ENCODE peak calls at places on chromosome 9, in nine cellular contexts. One of them, this sample, is unnamed.

GRCh38 chr9:16559418-16560188 is 310.9 kb downstream of the BNC2 start:
- DNase-seq in HepG2: no peak
- DNase-seq in prostate gland: no peak
- DNase-seq in spleen: no peak
- DNase-seq in IMR-90: no peak
- DNase-seq in adrenal gland: no peak
- DNase-seq in A549: no peak
- DNase-seq in tibial nerve: no peak
- DNase-seq in transverse colon: peak; percentile 61
- DNase-seq in this sample: no peak

GRCh38 chr9:116959775-116960174 is 272.7 kb downstream of the TRIM32 start:
- DNase-seq in IMR-90: peak; percentile 18
- DNase-seq in prostate gland: no peak
- DNase-seq in A549: no peak
- DNase-seq in HepG2: no peak
- DNase-seq in tibial nerve: no peak
- DNase-seq in transverse colon: no peak
- DNase-seq in spleen: no peak
- DNase-seq in adrenal gland: no peak
- DNase-seq in this sample: no peak

GRCh38 chr9:137138701-137139467 is at the start of gene GRIN1:
- DNase-seq in prostate gland: no peak
- DNase-seq in transverse colon: no peak
- DNase-seq in spleen: no peak
- DNase-seq in IMR-90: no peak
- DNase-seq in A549: no peak
- DNase-seq in HepG2: no peak
- DNase-seq in adrenal gland: peak; percentile 35
- DNase-seq in tibial nerve: no peak
- DNase-seq in this sample: no peak

GRCh38 chr9:131398204-131398603 is 4.3 kb downstream of the PRRC2B start:
- DNase-seq in HepG2: no peak
- DNase-seq in spleen: peak; percentile 84
- DNase-seq in tibial nerve: no peak
- DNase-seq in IMR-90: no peak
- DNase-seq in transverse colon: peak; percentile 45
- DNase-seq in prostate gland: peak; percentile 80
- DNase-seq in adrenal gland: no peak
- DNase-seq in A549: no peak
- DNase-seq in this sample: no peak

GRCh38 chr9:95773061-95773433 is 102.4 kb upstream of the ERCC6L2 start:
- DNase-seq in prostate gland: no peak
- DNase-seq in tibial nerve: no peak
- DNase-seq in transverse colon: no peak
- DNase-seq in spleen: no peak
- DNase-seq in HepG2: no peak
- DNase-seq in adrenal gland: no peak
- DNase-seq in A549: no peak
- DNase-seq in IMR-90: peak; percentile 61
- DNase-seq in this sample: no peak

GRCh38 chr9:74517188-74517587 is 20.1 kb downstream of the RORB start:
- DNase-seq in HepG2: no peak
- DNase-seq in transverse colon: no peak
- DNase-seq in A549: no peak
- DNase-seq in adrenal gland: no peak
- DNase-seq in IMR-90: no peak
- DNase-seq in prostate gland: no peak
- DNase-seq in tibial nerve: no peak
- DNase-seq in spleen: no peak
- DNase-seq in this sample: no peak

GRCh38 chr9:20066120-20066519 is 277.3 kb upstream of the SLC24A2 start:
- DNase-seq in spleen: no peak
- DNase-seq in transverse colon: no peak
- DNase-seq in HepG2: no peak
- DNase-seq in A549: no peak
- DNase-seq in tibial nerve: no peak
- DNase-seq in IMR-90: no peak
- DNase-seq in prostate gland: no peak
- DNase-seq in adrenal gland: no peak
- DNase-seq in this sample: no peak

GRCh38 chr9:104907278-104907951 is 20.5 kb downstream of the ABCA1 start:
- DNase-seq in adrenal gland: peak; percentile 71
- DNase-seq in tibial nerve: no peak
- DNase-seq in spleen: no peak
- DNase-seq in IMR-90: peak; percentile 88
- DNase-seq in transverse colon: no peak
- DNase-seq in HepG2: no peak
- DNase-seq in prostate gland: no peak
- DNase-seq in A549: no peak
- DNase-seq in this sample: peak; percentile 23

GRCh38 chr9:115845648-115846312 is 307.8 kb upstream of the PAPPA start:
- DNase-seq in A549: peak; percentile 23
- DNase-seq in adrenal gland: no peak
- DNase-seq in HepG2: no peak
- DNase-seq in spleen: no peak
- DNase-seq in tibial nerve: no peak
- DNase-seq in transverse colon: peak; percentile 11
- DNase-seq in prostate gland: no peak
- DNase-seq in IMR-90: peak; percentile 92
- DNase-seq in this sample: no peak

GRCh38 chr9:108536836-108537601 is 318.8 kb downstream of the ACTL7B start:
- DNase-seq in A549: no peak
- DNase-seq in adrenal gland: no peak
- DNase-seq in spleen: no peak
- DNase-seq in HepG2: no peak
- DNase-seq in prostate gland: no peak
- DNase-seq in transverse colon: no peak
- DNase-seq in tibial nerve: no peak
- DNase-seq in IMR-90: peak; percentile 18
- DNase-seq in this sample: no peak

GRCh38 chr9:131810351-131811170 is 70.7 kb upstream of the RAPGEF1 start:
- DNase-seq in prostate gland: no peak
- DNase-seq in A549: peak; percentile 31
- DNase-seq in tibial nerve: no peak
- DNase-seq in HepG2: no peak
- DNase-seq in transverse colon: no peak
- DNase-seq in IMR-90: no peak
- DNase-seq in adrenal gland: no peak
- DNase-seq in spleen: no peak
- DNase-seq in this sample: no peak

GRCh38 chr9:20358201-20358600 is 264.1 kb downstream of the MLLT3 start:
- DNase-seq in A549: no peak
- DNase-seq in adrenal gland: peak; percentile 15
- DNase-seq in spleen: no peak
- DNase-seq in tibial nerve: no peak
- DNase-seq in IMR-90: peak; percentile 51
- DNase-seq in transverse colon: no peak
- DNase-seq in prostate gland: peak; percentile 13
- DNase-seq in HepG2: no peak
- DNase-seq in this sample: no peak

GRCh38 chr9:110545705-110546104 is 33.8 kb downstream of the SVEP1 start:
- DNase-seq in HepG2: peak; percentile 26
- DNase-seq in spleen: no peak
- DNase-seq in A549: no peak
- DNase-seq in IMR-90: peak; percentile 11
- DNase-seq in transverse colon: no peak
- DNase-seq in tibial nerve: no peak
- DNase-seq in adrenal gland: no peak
- DNase-seq in prostate gland: no peak
- DNase-seq in this sample: no peak

GRCh38 chr9:91908746-91909145 is 41.3 kb downstream of the ROR2 start:
- DNase-seq in IMR-90: peak; percentile 70
- DNase-seq in spleen: no peak
- DNase-seq in HepG2: no peak
- DNase-seq in transverse colon: no peak
- DNase-seq in prostate gland: no peak
- DNase-seq in adrenal gland: no peak
- DNase-seq in tibial nerve: no peak
- DNase-seq in A549: no peak
- DNase-seq in this sample: no peak

GRCh38 chr9:103798620-103799019 is 295.5 kb upstream of the SMC2 start:
- DNase-seq in A549: peak; percentile 38
- DNase-seq in adrenal gland: no peak
- DNase-seq in IMR-90: no peak
- DNase-seq in prostate gland: no peak
- DNase-seq in HepG2: peak; percentile 1
- DNase-seq in spleen: no peak
- DNase-seq in tibial nerve: no peak
- DNase-seq in transverse colon: no peak
- DNase-seq in this sample: no peak

GRCh38 chr9:6008169-6008979 is 7.0 kb downstream of the RANBP6 start:
- DNase-seq in IMR-90: peak; percentile 99
- DNase-seq in A549: peak; percentile 76
- DNase-seq in spleen: peak; percentile 97
- DNase-seq in adrenal gland: peak; percentile 99
- DNase-seq in HepG2: peak; percentile 98
- DNase-seq in transverse colon: peak; percentile 96
- DNase-seq in tibial nerve: peak; percentile 86
- DNase-seq in prostate gland: peak; percentile 96
- DNase-seq in this sample: peak; percentile 97
- TF ChIP-seq POLR2A in IMR-90: no peak
- TF ChIP-seq POLR2A in A549: no peak
- TF ChIP-seq POLR2A in spleen: no peak
- TF ChIP-seq POLR2A in adrenal gland: no peak
- TF ChIP-seq POLR2A in HepG2: peak; percentile 62
- TF ChIP-seq POLR2A in transverse colon: peak; percentile 63
- TF ChIP-seq POLR2A in tibial nerve: no peak
- TF ChIP-seq POLR2A in prostate gland: peak; percentile 1
- TF ChIP-seq POLR2A in this sample: no peak

GRCh38 chr9:98095401-98095800 is 23.6 kb downstream of the TRIM14 start:
- DNase-seq in IMR-90: no peak
- DNase-seq in tibial nerve: no peak
- DNase-seq in HepG2: no peak
- DNase-seq in transverse colon: peak; percentile 7
- DNase-seq in spleen: no peak
- DNase-seq in adrenal gland: no peak
- DNase-seq in prostate gland: no peak
- DNase-seq in A549: no peak
- DNase-seq in this sample: no peak

GRCh38 chr9:98094316-98094715 is 24.7 kb downstream of the TRIM14 start:
- DNase-seq in spleen: no peak
- DNase-seq in tibial nerve: no peak
- DNase-seq in adrenal gland: no peak
- DNase-seq in A549: no peak
- DNase-seq in HepG2: no peak
- DNase-seq in IMR-90: no peak
- DNase-seq in prostate gland: no peak
- DNase-seq in transverse colon: peak; percentile 5
- DNase-seq in this sample: no peak

GRCh38 chr9:98097836-98098235 is 21.2 kb downstream of the TRIM14 start:
- DNase-seq in adrenal gland: no peak
- DNase-seq in HepG2: no peak
- DNase-seq in prostate gland: peak; percentile 91
- DNase-seq in tibial nerve: no peak
- DNase-seq in A549: no peak
- DNase-seq in transverse colon: peak; percentile 6
- DNase-seq in spleen: no peak
- DNase-seq in IMR-90: no peak
- DNase-seq in this sample: no peak

GRCh38 chr9:98094851-98095250 is 24.2 kb downstream of the TRIM14 start:
- DNase-seq in transverse colon: peak; percentile 3
- DNase-seq in HepG2: no peak
- DNase-seq in prostate gland: no peak
- DNase-seq in tibial nerve: no peak
- DNase-seq in adrenal gland: no peak
- DNase-seq in spleen: no peak
- DNase-seq in A549: no peak
- DNase-seq in IMR-90: no peak
- DNase-seq in this sample: no peak

GRCh38 chr9:98096091-98096490 is 22.9 kb downstream of the TRIM14 start:
- DNase-seq in spleen: no peak
- DNase-seq in transverse colon: peak; percentile 6
- DNase-seq in A549: no peak
- DNase-seq in prostate gland: no peak
- DNase-seq in IMR-90: no peak
- DNase-seq in tibial nerve: no peak
- DNase-seq in adrenal gland: no peak
- DNase-seq in HepG2: no peak
- DNase-seq in this sample: no peak
- H3K4me3 ChIP-seq in spleen: no peak overlapping the region
- H3K4me3 ChIP-seq in transverse colon: no peak overlapping the region
- H3K4me3 ChIP-seq in A549: no peak overlapping the region
- H3K4me3 ChIP-seq in prostate gland: no peak overlapping the region
- H3K4me3 ChIP-seq in IMR-90: no peak overlapping the region
- H3K4me3 ChIP-seq in tibial nerve: no peak overlapping the region
- H3K4me3 ChIP-seq in adrenal gland: no peak overlapping the region
- H3K4me3 ChIP-seq in HepG2: no peak overlapping the region
- H3K4me3 ChIP-seq in this sample: no peak overlapping the region

GRCh38 chr9:78031826-78032598 is 401 bp upstream of the GNAQ start:
- DNase-seq in prostate gland: peak; percentile 92
- DNase-seq in HepG2: peak; percentile 82
- DNase-seq in tibial nerve: peak; percentile 84
- DNase-seq in A549: peak; percentile 72
- DNase-seq in transverse colon: peak; percentile 93
- DNase-seq in adrenal gland: peak; percentile 96
- DNase-seq in IMR-90: peak; percentile 91
- DNase-seq in spleen: peak; percentile 93
- DNase-seq in this sample: peak; percentile 94
- TF ChIP-seq POLR2A in prostate gland: peak; percentile 81
- TF ChIP-seq POLR2A in HepG2: peak; percentile 61
- TF ChIP-seq POLR2A in tibial nerve: peak; percentile 61
- TF ChIP-seq POLR2A in A549: peak; percentile 73
- TF ChIP-seq POLR2A in transverse colon: peak; percentile 63
- TF ChIP-seq POLR2A in adrenal gland: peak; percentile 95
- TF ChIP-seq POLR2A in IMR-90: no peak
- TF ChIP-seq POLR2A in spleen: no peak
- TF ChIP-seq POLR2A in this sample: no peak

GRCh38 chr9:35102769-35103659 is at the start of gene STOML2:
- DNase-seq in spleen: peak; percentile 97
- DNase-seq in IMR-90: peak; percentile 96
- DNase-seq in A549: peak; percentile 98
- DNase-seq in tibial nerve: peak; percentile 88
- DNase-seq in transverse colon: peak; percentile 96
- DNase-seq in prostate gland: peak; percentile 95
- DNase-seq in adrenal gland: peak; percentile 97
- DNase-seq in HepG2: peak; percentile 92
- DNase-seq in this sample: peak; percentile 95

GRCh38 chr9:35105126-35105525 is 2.2 kb upstream of the STOML2 start:
- DNase-seq in transverse colon: no peak
- DNase-seq in prostate gland: no peak
- DNase-seq in tibial nerve: no peak
- DNase-seq in A549: no peak
- DNase-seq in HepG2: no peak
- DNase-seq in IMR-90: no peak
- DNase-seq in adrenal gland: no peak
- DNase-seq in spleen: no peak
- DNase-seq in this sample: no peak

GRCh38 chr9:35104586-35104985 is 1.7 kb upstream of the STOML2 start:
- DNase-seq in A549: no peak
- DNase-seq in spleen: no peak
- DNase-seq in transverse colon: no peak
- DNase-seq in tibial nerve: no peak
- DNase-seq in IMR-90: no peak
- DNase-seq in adrenal gland: no peak
- DNase-seq in prostate gland: no peak
- DNase-seq in HepG2: no peak
- DNase-seq in this sample: no peak

GRCh38 chr9:35102465-35102768 is 514 bp downstream of the STOML2 start:
- DNase-seq in adrenal gland: no peak
- DNase-seq in transverse colon: peak; percentile 24
- DNase-seq in A549: no peak
- DNase-seq in tibial nerve: no peak
- DNase-seq in prostate gland: no peak
- DNase-seq in HepG2: no peak
- DNase-seq in spleen: peak; percentile 88
- DNase-seq in IMR-90: peak; percentile 20
- DNase-seq in this sample: no peak

GRCh38 chr9:35103660-35104191 is 795 bp upstream of the STOML2 start:
- DNase-seq in A549: no peak
- DNase-seq in HepG2: no peak
- DNase-seq in spleen: no peak
- DNase-seq in prostate gland: no peak
- DNase-seq in adrenal gland: no peak
- DNase-seq in IMR-90: no peak
- DNase-seq in tibial nerve: no peak
- DNase-seq in transverse colon: no peak
- DNase-seq in this sample: no peak
- H3K4me3 ChIP-seq in A549: peak overlapping the region; percentile 70
- H3K4me3 ChIP-seq in HepG2: peak overlapping the region; percentile 69
- H3K4me3 ChIP-seq in spleen: peak overlapping the region; percentile 68
- H3K4me3 ChIP-seq in prostate gland: peak overlapping the region; percentile 54
- H3K4me3 ChIP-seq in adrenal gland: no peak overlapping the region
- H3K4me3 ChIP-seq in IMR-90: no peak overlapping the region
- H3K4me3 ChIP-seq in tibial nerve: peak overlapping the region; percentile 49
- H3K4me3 ChIP-seq in transverse colon: peak overlapping the region; percentile 60
- H3K4me3 ChIP-seq in this sample: peak overlapping the region; percentile 75